ENCODE peak calls at places on chromosomes 11 and 22, in four cellular contexts. N is transverse colon, S is stomach, E is tibial nerve. M is an unnamed sample. For H3K36me3, the result is how much of the 10 kb centered on the place peaks cover.

GRCh38 chr22:49136816-49137180 is 690.9 kb downstream of the BRD1 start:
- DNase-seq in N (no peak), S (no peak), E (no peak), M (no peak)

GRCh38 chr11:93857413-93858185 is 7.2 kb upstream of the VSTM5 start:
- DNase-seq in N (no peak), S (no peak), E (no peak), M (no peak)

GRCh38 chr11:131924446-131925240 is 554.2 kb downstream of the NTM start:
- DNase-seq in N (no peak), S (no peak), E (no peak), M (no peak)

GRCh38 chr11:111538407-111539114 is 2.0 kb upstream of the LAYN start:
- DNase-seq in N (no peak), S (no peak), E (no peak), M (no peak)

GRCh38 chr11:134266841-134267251 is 9.3 kb upstream of the GLB1L3 start:
- DNase-seq in N (no peak), S (no peak), E (no peak), M (no peak)

GRCh38 chr22:46214616-46215015 is 35.5 kb downstream of the CDPF1 start:
- DNase-seq in N (no peak), S (no peak), E (no peak), M (peak)

GRCh38 chr22:41383085-41383484 is 1.3 kb downstream of the TEF start:
- DNase-seq in N (no peak), S (no peak), E (no peak), M (no peak)

GRCh38 chr11:125568970-125569912 is at the start of gene EI24:
- DNase-seq in N (peak), S (peak), E (peak), M (peak)

GRCh38 chr11:27248430-27249207 is 114.4 kb downstream of the CCDC34 start:
- DNase-seq in N (no peak), S (no peak), E (no peak), M (no peak)

GRCh38 chr11:116563713-116564050 is 209.1 kb downstream of the BUD13 start:
- DNase-seq in N (no peak), S (no peak), E (no peak), M (no peak)

GRCh38 chr22:41237036-41237706 is 3.6 kb downstream of the CHADL start:
- DNase-seq in N (no peak), S (no peak), E (no peak), M (no peak)

GRCh38 chr22:47474895-47475294 is 712.4 kb downstream of the TBC1D22A start:
- DNase-seq in N (no peak), S (no peak), E (no peak), M (no peak)

GRCh38 chr11:75167617-75168016 is 16.7 kb downstream of the SLCO2B1 start:
- DNase-seq in N (peak), S (no peak), E (no peak), M (no peak)

GRCh38 chr22:48492371-48493320 is 1335.0 kb downstream of the BRD1 start:
- DNase-seq in N (peak), S (peak), E (peak), M (no peak)

GRCh38 chr11:100467821-100468508 is 219.1 kb upstream of the ARHGAP42 start:
- DNase-seq in N (no peak), S (no peak), E (no peak), M (no peak)

GRCh38 chr11:44958165-44958564 is 7.5 kb upstream of the TP53I11 start:
- DNase-seq in N (peak), S (peak), E (no peak), M (no peak)

GRCh38 chr22:17115311-17115710 is 5.8 kb downstream of the TMEM121B start:
- DNase-seq in N (no peak), S (no peak), E (no peak), M (no peak)

GRCh38 chr22:20652130-20652529 is 121.8 kb upstream of the SERPIND1 start:
- DNase-seq in N (no peak), S (no peak), E (no peak), M (no peak)

GRCh38 chr11:76783901-76784813 is 1.0 kb downstream of the TSKU start:
- DNase-seq in N (peak), S (peak), E (no peak), M (peak)

GRCh38 chr11:103648670-103649400 is 387.6 kb upstream of the DDI1 start:
- DNase-seq in N (no peak), S (no peak), E (no peak), M (no peak)

GRCh38 chr11:93002380-93002779 is 32.9 kb downstream of the MTNR1B start:
- DNase-seq in N (no peak), S (no peak), E (no peak), M (no peak)

GRCh38 chr11:17014774-17015638 is 792 bp upstream of the PLEKHA7 start:
- DNase-seq in N (peak), S (peak), E (no peak), M (no peak)

GRCh38 chr22:22684605-22685561 is 40.5 kb downstream of the GGTLC2 start:
- DNase-seq in N (peak), S (no peak), E (no peak), M (peak)

GRCh38 chr11:71086687-71087258 is 165.6 kb downstream of the SHANK2 start:
- DNase-seq in N (no peak), S (no peak), E (no peak), M (no peak)

GRCh38 chr11:130141561-130142341 is 17.8 kb upstream of the ST14 start:
- DNase-seq in N (no peak), S (no peak), E (no peak), M (no peak)

GRCh38 chr22:20728523-20729190 is 45.3 kb upstream of the SERPIND1 start:
- DNase-seq in N (no peak), S (no peak), E (no peak), M (no peak)

GRCh38 chr22:38202437-38203089 is 769 bp downstream of the MAFF start:
- DNase-seq in N (peak), S (peak), E (peak), M (peak)
- TF ChIP-seq EP300 in N (peak), S (peak), E (peak), M (peak)

GRCh38 chr22:29559030-29559429 is 5.5 kb upstream of the THOC5 start:
- DNase-seq in N (no peak), S (no peak), E (no peak), M (no peak)
- H3K36me3 ChIP-seq in N (under half), S (half or more), E (under half), M (under half)

GRCh38 chr11:114199051-114199450 is 97.1 kb upstream of the NNMT start:
- DNase-seq in N (no peak), S (no peak), E (no peak), M (peak)

GRCh38 chr11:114197799-114198500 is 98.2 kb upstream of the NNMT start:
- DNase-seq in N (peak), S (peak), E (no peak), M (peak)

GRCh38 chr11:114196994-114197702 is 99.1 kb upstream of the NNMT start:
- DNase-seq in N (no peak), S (no peak), E (no peak), M (no peak)

GRCh38 chr11:114193730-114194674 is 102.2 kb upstream of the NNMT start:
- DNase-seq in N (no peak), S (no peak), E (no peak), M (no peak)

GRCh38 chr11:114195981-114196731 is 100.0 kb upstream of the NNMT start:
- DNase-seq in N (no peak), S (peak), E (no peak), M (peak)
- TF ChIP-seq EP300 in N (no peak), S (no peak), E (no peak), M (no peak)

GRCh38 chr11:68932933-68933577 is 29.4 kb downstream of the IGHMBP2 start:
- DNase-seq in N (no peak), S (no peak), E (no peak), M (no peak)
- H3K36me3 ChIP-seq in N (under half), S (half or more), E (under half), M (half or more)

GRCh38 chr11:85664561-85665481 is at the start of gene CREBZF:
- DNase-seq in N (peak), S (peak), E (peak), M (peak)
- TF ChIP-seq EP300 in N (no peak), S (no peak), E (peak), M (no peak)

GRCh38 chr11:95776859-95777258 is 12.7 kb downstream of the FAM76B start:
- DNase-seq in N (no peak), S (no peak), E (no peak), M (no peak)
- H3K36me3 ChIP-seq in N (half or more), S (half or more), E (under half), M (half or more)

DNA sequence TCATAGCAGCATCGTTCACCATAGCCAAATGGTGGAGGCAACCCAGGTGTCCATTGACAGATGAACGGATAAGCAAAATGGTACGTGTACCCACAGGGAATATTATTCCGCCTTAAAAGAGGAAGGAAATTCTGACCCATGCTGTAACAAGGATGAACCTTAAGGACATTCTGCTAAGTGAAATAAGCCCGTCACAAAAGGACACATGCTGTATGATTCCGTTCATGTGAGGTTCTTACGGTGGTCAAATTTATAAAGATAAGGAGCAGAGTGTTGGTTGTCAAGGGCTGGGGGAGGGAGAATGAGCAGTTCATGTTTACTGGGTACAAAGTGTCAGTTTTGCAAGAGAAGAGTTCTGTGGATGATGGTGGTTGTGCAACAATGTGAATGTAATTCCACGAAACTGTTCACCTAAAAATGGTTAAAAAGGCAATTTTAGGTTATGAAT is 26.3 kb downstream of the APOL1 start:
- DNase-seq in N (no peak), S (no peak), E (no peak), M (no peak)
- TF ChIP-seq EP300 in N (no peak), S (no peak), E (no peak), M (no peak)

DNA sequence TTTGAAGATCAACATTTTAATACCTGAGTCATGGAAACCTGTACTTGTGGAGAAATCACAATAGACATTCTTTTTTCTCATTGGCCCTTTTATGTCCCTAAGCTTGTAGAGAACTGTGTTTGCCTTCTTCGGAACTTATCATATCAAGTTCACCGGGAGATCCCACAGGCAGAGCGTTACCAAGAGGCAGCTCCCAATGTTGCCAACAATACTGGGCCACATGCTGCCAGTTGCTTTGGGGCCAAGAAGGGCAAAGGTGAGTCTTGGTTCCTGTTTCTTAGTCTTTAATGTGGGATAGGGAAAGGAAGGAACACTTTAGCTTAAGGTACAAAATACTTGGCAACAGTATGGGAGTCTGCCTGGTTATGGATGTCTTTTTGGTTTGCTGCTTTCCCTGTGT is 44.2 kb downstream of the CTNND1 start:
- DNase-seq in N (no peak), S (no peak), E (no peak), M (no peak)
- H3K36me3 ChIP-seq in N (half or more), S (half or more), E (under half), M (under half)

DNA sequence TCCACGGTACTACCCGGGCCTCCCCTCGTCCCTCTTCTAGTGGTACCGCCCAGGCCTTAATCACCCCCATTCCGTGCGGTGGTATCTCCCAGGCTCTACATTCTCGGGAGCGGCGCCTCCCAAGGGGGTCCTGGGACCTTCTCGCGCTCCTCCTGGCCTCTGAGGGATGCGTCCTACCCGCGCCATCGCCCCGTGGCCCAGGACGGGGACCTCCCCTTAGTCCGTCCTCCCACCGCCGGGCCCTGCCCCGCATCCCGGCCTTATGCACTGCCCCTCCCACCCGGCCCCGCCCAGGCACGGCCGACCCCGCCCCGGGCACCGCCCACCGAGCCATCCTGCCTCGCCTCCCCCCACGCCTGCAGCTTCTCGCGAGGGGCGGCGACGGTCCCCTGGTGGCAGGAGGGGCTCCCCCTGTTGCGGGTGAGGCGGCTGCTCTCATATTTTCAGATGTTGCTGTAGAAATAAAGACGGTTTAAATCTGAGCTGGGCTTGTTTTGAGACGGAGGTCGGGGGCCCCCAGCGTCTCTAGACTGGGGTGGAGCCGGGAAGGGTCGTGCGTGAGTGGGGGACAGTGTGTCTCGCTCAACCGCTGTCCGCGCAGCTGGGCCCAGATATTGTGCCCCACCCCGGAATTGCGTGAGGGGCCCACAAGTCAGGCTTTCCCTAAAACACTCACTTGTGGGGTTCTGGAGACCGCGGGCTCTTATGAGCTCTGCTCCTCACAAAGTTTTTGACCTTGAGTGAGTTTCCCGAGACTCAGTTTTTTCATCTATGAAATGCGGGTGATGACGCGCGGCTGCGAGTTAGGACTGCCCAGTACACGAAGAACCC is 845 bp upstream of the RAB1B start:
- DNase-seq in N (peak), S (peak), E (peak), M (peak)
- TF ChIP-seq EP300 in N (no peak), S (no peak), E (peak), M (no peak)